ENCODE peak calls at places on chromosomes 13 and 19, in four cellular contexts. M is vagina, L is GM12891, Z is sigmoid colon. B is an unnamed sample.
A peak's percentile ranks its signal among the peaks of the same experiment; 100 is the strongest.

GRCh38 chr13:44879452-44880058 is 109.7 kb downstream of the NUFIP1 start:
- DNase-seq in M (no peak), L (no peak), Z (no peak), B (no peak)

GRCh38 chr13:52600666-52601065 is 41.6 kb upstream of the HNRNPA1L2 start:
- DNase-seq in M (no peak), L (no peak), Z (no peak), B (no peak)

GRCh38 chr19:36488816-36489138 is 584 bp downstream of the ZNF566 start:
- DNase-seq in M (no peak), L (no peak), Z (no peak), B (peak; percentile 15)

GRCh38 chr13:98222081-98222554 is 45.0 kb upstream of the RNF113B start:
- DNase-seq in M (no peak), L (no peak), Z (no peak), B (no peak)

GRCh38 chr19:52533901-52534300 is 6.4 kb downstream of the ZNF808 start:
- DNase-seq in M (no peak), L (no peak), Z (no peak), B (no peak)

GRCh38 chr13:26465514-26465913 is 92.0 kb upstream of the WASF3 start:
- DNase-seq in M (no peak), L (no peak), Z (no peak), B (no peak)

GRCh38 chr13:25468330-25469178 is 96.8 kb downstream of the ATP8A2 start:
- DNase-seq in M (no peak), L (peak; percentile 29), Z (no peak), B (peak; percentile 19)

GRCh38 chr13:114015608-114016295 is 41.9 kb upstream of the C13orf46 start:
- DNase-seq in M (no peak), L (no peak), Z (no peak), B (no peak)

GRCh38 chr19:40433391-40434216 is 7.8 kb upstream of the SERTAD1 start:
- DNase-seq in M (no peak), L (peak; percentile 80), Z (peak; percentile 97), B (peak; percentile 89)

GRCh38 chr19:2756477-2756876 is 16.7 kb upstream of the SLC39A3 start:
- DNase-seq in M (no peak), L (no peak), Z (no peak), B (no peak)

GRCh38 chr19:19817357-19817756 is 4.2 kb downstream of the ZNF506 start:
- DNase-seq in M (no peak), L (no peak), Z (no peak), B (no peak)

GRCh38 chr13:108957369-108958012 is 328.1 kb downstream of the MYO16 start:
- DNase-seq in M (no peak), L (no peak), Z (peak; percentile 69), B (no peak)

GRCh38 chr13:98517576-98518310 is 59.2 kb downstream of the STK24 start:
- DNase-seq in M (no peak), L (no peak), Z (no peak), B (no peak)

GRCh38 chr13:59755647-59756290 is 408.0 kb downstream of the DIAPH3 start:
- DNase-seq in M (no peak), L (no peak), Z (no peak), B (no peak)

GRCh38 chr19:37563518-37563917 is 31.1 kb downstream of the ZNF571 start:
- DNase-seq in M (no peak), L (no peak), Z (no peak), B (no peak)

GRCh38 chr19:39160523-39160861 is 34.9 kb downstream of the PAK4 start:
- DNase-seq in M (no peak), L (no peak), Z (peak; percentile 87), B (no peak)

GRCh38 chr13:32824671-32825070 is 191.6 kb upstream of the KL start:
- DNase-seq in M (no peak), L (no peak), Z (peak; percentile 72), B (no peak)

GRCh38 chr13:46571189-46571901 is 18.4 kb downstream of the LRCH1 start:
- DNase-seq in M (peak; percentile 44), L (no peak), Z (no peak), B (no peak)

GRCh38 chr19:3359850-3360493 is 6.4 kb upstream of the NFIC start:
- DNase-seq in M (no peak), L (peak; percentile 77), Z (no peak), B (peak; percentile 73)

GRCh38 chr19:43675906-43676305 is 5.9 kb upstream of the PLAUR start:
- DNase-seq in M (no peak), L (no peak), Z (no peak), B (no peak)

GRCh38 chr19:43673702-43674629 is 4.0 kb upstream of the PLAUR start:
- DNase-seq in M (no peak), L (no peak), Z (no peak), B (no peak)

GRCh38 chr19:43674630-43674982 is 4.6 kb upstream of the PLAUR start:
- DNase-seq in M (no peak), L (no peak), Z (no peak), B (no peak)

GRCh38 chr19:43678512-43678911 is 8.5 kb upstream of the PLAUR start:
- DNase-seq in M (no peak), L (no peak), Z (no peak), B (no peak)

DNA sequence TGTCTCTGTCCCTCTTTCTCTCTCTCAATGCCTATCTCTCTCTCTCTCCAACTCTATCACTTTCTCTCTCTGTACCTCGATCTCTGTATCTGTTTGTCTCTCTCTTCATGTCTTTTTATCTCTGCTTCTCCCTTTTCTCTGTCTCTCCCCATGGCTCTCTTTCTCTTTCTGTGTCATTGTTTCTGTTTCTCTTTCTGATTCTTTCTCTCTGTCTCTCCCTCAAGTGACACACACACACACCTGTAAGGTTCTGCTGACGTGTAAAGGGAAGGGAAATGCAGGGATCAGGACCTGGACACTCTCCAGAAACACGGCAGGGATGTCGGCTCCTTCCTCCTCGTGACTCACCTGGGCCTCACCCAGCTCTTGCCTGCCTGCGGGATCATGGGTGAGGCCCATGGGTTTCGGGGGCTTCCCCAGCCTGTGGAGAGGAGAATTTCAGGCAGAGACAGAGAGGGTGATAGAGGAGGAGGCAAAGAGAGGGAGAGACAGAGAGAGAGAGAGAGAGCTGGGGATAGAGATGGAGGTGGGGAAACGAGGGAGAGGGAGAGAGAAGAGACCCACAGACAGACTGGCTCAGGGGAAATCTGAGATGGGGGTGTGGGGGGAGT is 5.4 kb upstream of the PLAUR start:
- DNase-seq in M (no peak), L (no peak), Z (no peak), B (no peak)
- TF ChIP-seq POLR2AphosphoS5 in M (peak; percentile 33), L (no peak), Z (no peak), B (no peak)

GRCh38 chr19:22030680-22031079 is 19.9 kb upstream of the ZNF208 start:
- DNase-seq in M (no peak), L (no peak), Z (no peak), B (no peak)
- TF ChIP-seq POLR2A in M (no peak), L (no peak), Z (no peak), B (no peak)

GRCh38 chr19:10116085-10116865 is 3.4 kb downstream of the EIF3G start:
- DNase-seq in M (peak; percentile 83), L (no peak), Z (no peak), B (no peak)
- TF ChIP-seq POLR2AphosphoS5 in M (no peak), L (peak; percentile 89), Z (no peak), B (peak; percentile 95)

GRCh38 chr19:27795369-27795768 is 1417.6 kb downstream of the UQCRFS1 start:
- DNase-seq in M (no peak), L (no peak), Z (no peak), B (no peak)

GRCh38 chr19:27792576-27793127 is 1420.3 kb downstream of the UQCRFS1 start:
- DNase-seq in M (no peak), L (no peak), Z (no peak), B (no peak)

GRCh38 chr19:27793128-27793643 is 1419.8 kb downstream of the UQCRFS1 start:
- DNase-seq in M (no peak), L (peak; percentile 32), Z (peak; percentile 84), B (peak; percentile 39)

GRCh38 chr19:27794444-27795042 is 1418.4 kb downstream of the UQCRFS1 start:
- DNase-seq in M (no peak), L (peak; percentile 17), Z (no peak), B (no peak)

GRCh38 chr19:27793644-27794443 is 1419.1 kb downstream of the UQCRFS1 start:
- DNase-seq in M (peak; percentile 93), L (peak; percentile 74), Z (peak; percentile 96), B (peak; percentile 78)
- TF ChIP-seq POLR2A in M (peak; percentile 39), L (peak; percentile 54), Z (peak; percentile 61), B (peak; percentile 76)

GRCh38 chr13:35694031-35694430 is 217.5 kb upstream of the MAB21L1 start:
- DNase-seq in M (no peak), L (no peak), Z (peak; percentile 42), B (no peak)
- TF ChIP-seq POLR2AphosphoS5 in M (no peak), L (no peak), Z (no peak), B (no peak)

DNA sequence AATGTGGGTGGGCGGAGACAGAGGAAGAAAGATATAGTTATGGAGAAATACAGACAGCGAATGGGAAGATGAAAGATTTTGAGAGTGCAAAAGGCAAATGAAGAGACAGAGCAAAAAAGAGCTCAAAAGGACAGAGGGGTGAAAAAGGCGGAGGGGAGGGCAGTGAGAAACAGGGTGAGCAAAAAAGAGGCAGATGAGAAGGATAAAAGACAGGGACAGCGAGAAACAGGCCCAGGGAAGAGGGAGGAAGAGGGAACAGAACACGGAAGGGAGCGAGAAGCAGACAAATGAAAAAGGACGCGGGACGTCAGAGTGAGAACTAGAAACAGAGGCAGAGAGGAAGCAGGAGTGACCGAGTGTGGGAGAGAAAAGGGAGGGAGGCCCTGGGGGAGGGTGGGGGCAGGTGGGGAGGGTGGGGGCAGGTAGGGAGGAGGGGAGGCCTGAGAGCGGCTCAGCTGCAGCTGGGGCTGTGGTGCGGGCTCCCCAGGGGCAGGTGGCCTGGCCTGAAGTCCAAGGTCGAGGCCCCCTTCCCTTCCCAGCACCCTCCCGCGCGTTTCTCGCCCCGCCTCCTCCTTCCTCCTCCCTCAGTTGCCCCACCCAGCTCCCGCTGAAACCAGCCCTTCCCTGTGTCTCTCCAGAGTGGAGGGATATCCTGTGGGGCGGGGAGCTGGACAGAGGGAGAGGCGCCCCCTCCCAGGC is 2.9 kb downstream of the KLK1 start:
- DNase-seq in M (no peak), L (peak; percentile 56), Z (no peak), B (peak; percentile 60)
- TF ChIP-seq POLR2A in M (no peak), L (no peak), Z (no peak), B (no peak)